ENCODE peak calls at places on chromosomes 3 and 15, in seven cellular contexts. One of them, this sample, is unnamed.

GRCh38 chr3:169813757-169814517 is 1.2 kb upstream of the LRRC34 start:
- DNase-seq in uterus: no peak
- DNase-seq in transverse colon: peak
- DNase-seq in heart left ventricle: no peak
- DNase-seq in stomach: peak
- DNase-seq in Peyer's patch: peak
- DNase-seq in breast epithelium: no peak
- DNase-seq in this sample: no peak

GRCh38 chr15:77047013-77047412 is 23.9 kb downstream of the TSPAN3 start:
- DNase-seq in uterus: no peak
- DNase-seq in transverse colon: no peak
- DNase-seq in heart left ventricle: no peak
- DNase-seq in stomach: no peak
- DNase-seq in Peyer's patch: no peak
- DNase-seq in breast epithelium: no peak
- DNase-seq in this sample: no peak

GRCh38 chr15:29433050-29433318 is 163.4 kb upstream of the NSMCE3 start:
- DNase-seq in uterus: no peak
- DNase-seq in transverse colon: no peak
- DNase-seq in heart left ventricle: no peak
- DNase-seq in stomach: no peak
- DNase-seq in Peyer's patch: no peak
- DNase-seq in breast epithelium: no peak
- DNase-seq in this sample: no peak

GRCh38 chr3:65605876-65606432 is 432.8 kb downstream of the MAGI1 start:
- DNase-seq in uterus: no peak
- DNase-seq in transverse colon: no peak
- DNase-seq in heart left ventricle: no peak
- DNase-seq in stomach: no peak
- DNase-seq in Peyer's patch: no peak
- DNase-seq in breast epithelium: no peak
- DNase-seq in this sample: no peak

GRCh38 chr3:119613201-119613600 is 15.5 kb downstream of the PLA1A start:
- DNase-seq in uterus: no peak
- DNase-seq in transverse colon: no peak
- DNase-seq in heart left ventricle: no peak
- DNase-seq in stomach: no peak
- DNase-seq in Peyer's patch: no peak
- DNase-seq in breast epithelium: no peak
- DNase-seq in this sample: no peak

GRCh38 chr15:89758981-89759380 is 7.9 kb upstream of the MESP1 start:
- DNase-seq in uterus: no peak
- DNase-seq in transverse colon: no peak
- DNase-seq in heart left ventricle: no peak
- DNase-seq in stomach: no peak
- DNase-seq in Peyer's patch: no peak
- DNase-seq in breast epithelium: no peak
- DNase-seq in this sample: no peak

GRCh38 chr15:60745469-60745971 is 266.6 kb upstream of the ICE2 start:
- DNase-seq in uterus: peak
- DNase-seq in transverse colon: peak
- DNase-seq in heart left ventricle: peak
- DNase-seq in stomach: no peak
- DNase-seq in Peyer's patch: no peak
- DNase-seq in breast epithelium: no peak
- DNase-seq in this sample: no peak

GRCh38 chr3:156201411-156202405 is 81.3 kb downstream of the KCNAB1 start:
- DNase-seq in uterus: no peak
- DNase-seq in transverse colon: no peak
- DNase-seq in heart left ventricle: no peak
- DNase-seq in stomach: no peak
- DNase-seq in Peyer's patch: no peak
- DNase-seq in breast epithelium: no peak
- DNase-seq in this sample: no peak

GRCh38 chr15:94671845-94672524 is 440.6 kb downstream of the MCTP2 start:
- DNase-seq in uterus: peak
- DNase-seq in transverse colon: no peak
- DNase-seq in heart left ventricle: peak
- DNase-seq in stomach: no peak
- DNase-seq in Peyer's patch: no peak
- DNase-seq in breast epithelium: no peak
- DNase-seq in this sample: no peak

GRCh38 chr3:101144080-101144479 is 150.9 kb upstream of the ABI3BP start:
- DNase-seq in uterus: no peak
- DNase-seq in transverse colon: no peak
- DNase-seq in heart left ventricle: no peak
- DNase-seq in stomach: no peak
- DNase-seq in Peyer's patch: no peak
- DNase-seq in breast epithelium: no peak
- DNase-seq in this sample: no peak

GRCh38 chr3:134299185-134299887 is 48.7 kb upstream of the RYK start:
- DNase-seq in uterus: no peak
- DNase-seq in transverse colon: no peak
- DNase-seq in heart left ventricle: no peak
- DNase-seq in stomach: no peak
- DNase-seq in Peyer's patch: no peak
- DNase-seq in breast epithelium: no peak
- DNase-seq in this sample: no peak

GRCh38 chr15:73081321-73081958 is 29.2 kb downstream of the NEO1 start:
- DNase-seq in uterus: no peak
- DNase-seq in transverse colon: no peak
- DNase-seq in heart left ventricle: no peak
- DNase-seq in stomach: no peak
- DNase-seq in Peyer's patch: no peak
- DNase-seq in breast epithelium: no peak
- DNase-seq in this sample: peak

GRCh38 chr3:14583543-14584091 is 43.5 kb upstream of the GRIP2 start:
- DNase-seq in uterus: no peak
- DNase-seq in transverse colon: no peak
- DNase-seq in heart left ventricle: no peak
- DNase-seq in stomach: no peak
- DNase-seq in Peyer's patch: no peak
- DNase-seq in breast epithelium: no peak
- DNase-seq in this sample: no peak

GRCh38 chr15:79035111-79035601 is 55.4 kb downstream of the RASGRF1 start:
- DNase-seq in uterus: no peak
- DNase-seq in transverse colon: no peak
- DNase-seq in heart left ventricle: no peak
- DNase-seq in stomach: no peak
- DNase-seq in Peyer's patch: no peak
- DNase-seq in breast epithelium: peak
- DNase-seq in this sample: no peak

GRCh38 chr3:131540143-131540542 is 37.4 kb upstream of the MRPL3 start:
- DNase-seq in uterus: no peak
- DNase-seq in transverse colon: no peak
- DNase-seq in heart left ventricle: no peak
- DNase-seq in stomach: no peak
- DNase-seq in Peyer's patch: no peak
- DNase-seq in breast epithelium: no peak
- DNase-seq in this sample: no peak

GRCh38 chr3:194401815-194402461 is 2.9 kb upstream of the GP5 start:
- DNase-seq in uterus: no peak
- DNase-seq in transverse colon: no peak
- DNase-seq in heart left ventricle: no peak
- DNase-seq in stomach: no peak
- DNase-seq in Peyer's patch: no peak
- DNase-seq in breast epithelium: no peak
- DNase-seq in this sample: no peak

GRCh38 chr3:32973982-32974381 is 22.5 kb downstream of the CCR4 start:
- DNase-seq in uterus: no peak
- DNase-seq in transverse colon: no peak
- DNase-seq in heart left ventricle: no peak
- DNase-seq in stomach: no peak
- DNase-seq in Peyer's patch: no peak
- DNase-seq in breast epithelium: no peak
- DNase-seq in this sample: no peak

GRCh38 chr15:93917181-93917580 is 314.2 kb upstream of the MCTP2 start:
- DNase-seq in uterus: no peak
- DNase-seq in transverse colon: no peak
- DNase-seq in heart left ventricle: no peak
- DNase-seq in stomach: no peak
- DNase-seq in Peyer's patch: no peak
- DNase-seq in breast epithelium: no peak
- DNase-seq in this sample: no peak

GRCh38 chr3:4097801-4098200 is 205.4 kb upstream of the SETMAR start:
- DNase-seq in uterus: no peak
- DNase-seq in transverse colon: no peak
- DNase-seq in heart left ventricle: no peak
- DNase-seq in stomach: no peak
- DNase-seq in Peyer's patch: no peak
- DNase-seq in breast epithelium: no peak
- DNase-seq in this sample: no peak

GRCh38 chr15:66138882-66139281 is 114.7 kb downstream of the MEGF11 start:
- DNase-seq in uterus: no peak
- DNase-seq in transverse colon: no peak
- DNase-seq in heart left ventricle: no peak
- DNase-seq in stomach: no peak
- DNase-seq in Peyer's patch: no peak
- DNase-seq in breast epithelium: no peak
- DNase-seq in this sample: no peak
- TF ChIP-seq POLR2A in uterus: no peak
- TF ChIP-seq POLR2A in transverse colon: no peak
- TF ChIP-seq POLR2A in heart left ventricle: no peak
- TF ChIP-seq POLR2A in stomach: no peak
- TF ChIP-seq POLR2A in Peyer's patch: no peak
- TF ChIP-seq POLR2A in breast epithelium: no peak
- TF ChIP-seq POLR2A in this sample: no peak

GRCh38 chr3:129310111-129310601 is 31.5 kb downstream of the HMCES start:
- DNase-seq in uterus: no peak
- DNase-seq in transverse colon: peak
- DNase-seq in heart left ventricle: no peak
- DNase-seq in stomach: no peak
- DNase-seq in Peyer's patch: no peak
- DNase-seq in breast epithelium: peak
- DNase-seq in this sample: no peak

GRCh38 chr3:129308636-129309035 is 30.0 kb downstream of the HMCES start:
- DNase-seq in uterus: no peak
- DNase-seq in transverse colon: no peak
- DNase-seq in heart left ventricle: no peak
- DNase-seq in stomach: no peak
- DNase-seq in Peyer's patch: no peak
- DNase-seq in breast epithelium: no peak
- DNase-seq in this sample: no peak

GRCh38 chr3:129304141-129304540 is 25.5 kb downstream of the HMCES start:
- DNase-seq in uterus: no peak
- DNase-seq in transverse colon: no peak
- DNase-seq in heart left ventricle: no peak
- DNase-seq in stomach: no peak
- DNase-seq in Peyer's patch: no peak
- DNase-seq in breast epithelium: no peak
- DNase-seq in this sample: no peak

GRCh38 chr3:129304553-129305222 is 26.0 kb downstream of the HMCES start:
- DNase-seq in uterus: no peak
- DNase-seq in transverse colon: no peak
- DNase-seq in heart left ventricle: no peak
- DNase-seq in stomach: no peak
- DNase-seq in Peyer's patch: no peak
- DNase-seq in breast epithelium: no peak
- DNase-seq in this sample: no peak

DNA sequence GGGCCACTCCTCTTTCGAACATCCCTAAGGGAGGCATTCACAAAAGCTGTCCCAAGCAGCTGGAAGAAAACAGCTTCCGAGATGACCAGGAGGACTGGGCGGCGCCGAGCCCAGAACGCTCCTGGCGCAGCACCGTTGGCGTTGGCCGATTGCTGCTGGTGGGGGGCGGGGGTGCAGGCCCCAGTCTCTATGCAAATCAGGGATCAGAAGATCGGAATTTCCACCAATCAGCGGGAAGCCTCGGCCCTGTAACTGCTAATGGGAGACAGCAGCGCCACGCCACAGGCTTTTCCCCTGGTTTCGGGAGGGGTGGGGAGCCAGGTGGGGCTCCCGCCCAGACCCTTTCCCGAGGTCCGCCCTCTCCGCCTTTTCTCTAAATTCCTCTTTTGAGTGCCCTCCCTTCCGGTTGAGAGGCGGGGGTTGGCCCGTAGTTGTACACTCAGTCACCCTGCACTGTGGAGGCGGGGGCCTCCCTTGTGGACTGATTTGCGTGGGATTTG is 27.0 kb downstream of the HMCES start:
- DNase-seq in uterus: peak
- DNase-seq in transverse colon: peak
- DNase-seq in heart left ventricle: peak
- DNase-seq in stomach: peak
- DNase-seq in Peyer's patch: no peak
- DNase-seq in breast epithelium: peak
- DNase-seq in this sample: no peak
- TF ChIP-seq POLR2A in uterus: peak
- TF ChIP-seq POLR2A in transverse colon: no peak
- TF ChIP-seq POLR2A in heart left ventricle: no peak
- TF ChIP-seq POLR2A in stomach: peak
- TF ChIP-seq POLR2A in Peyer's patch: no peak
- TF ChIP-seq POLR2A in breast epithelium: no peak
- TF ChIP-seq POLR2A in this sample: no peak

DNA sequence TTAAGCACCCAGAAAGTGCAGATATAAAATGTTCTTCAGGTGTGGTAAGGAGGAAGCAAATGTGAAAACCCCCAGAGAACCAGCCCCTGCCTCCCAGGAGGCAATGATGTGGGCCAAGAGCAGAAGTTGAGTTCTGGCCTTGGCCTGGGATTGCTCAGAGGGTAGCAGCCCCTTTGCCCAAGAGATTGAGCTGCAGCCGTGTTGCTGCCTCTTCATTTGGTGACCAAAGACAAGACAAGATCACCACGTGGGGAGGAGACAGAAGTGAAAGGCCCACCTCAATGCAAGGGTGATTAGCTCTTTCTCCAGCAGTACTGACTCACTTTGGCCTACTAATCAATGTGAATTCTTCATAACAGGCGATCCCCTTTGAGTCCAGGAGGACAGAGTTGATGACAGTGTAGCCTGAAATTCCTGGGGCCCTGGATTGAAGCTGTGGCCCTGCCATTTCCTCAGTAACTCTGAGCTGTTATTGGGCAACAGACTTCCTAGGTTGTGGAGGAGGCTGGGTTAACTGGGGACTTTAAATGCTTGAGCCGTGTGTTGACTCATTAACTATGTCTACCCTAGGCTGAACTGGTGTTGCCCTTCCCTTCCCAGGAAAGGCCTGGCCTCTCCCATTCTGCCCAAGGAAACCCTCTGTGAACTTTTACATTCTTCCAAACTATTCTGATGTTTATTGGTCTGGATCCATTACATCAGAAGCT is 86.5 kb downstream of the ST6GAL1 start:
- DNase-seq in uterus: no peak
- DNase-seq in transverse colon: no peak
- DNase-seq in heart left ventricle: no peak
- DNase-seq in stomach: no peak
- DNase-seq in Peyer's patch: no peak
- DNase-seq in breast epithelium: no peak
- DNase-seq in this sample: peak
- TF ChIP-seq POLR2A in uterus: no peak
- TF ChIP-seq POLR2A in transverse colon: no peak
- TF ChIP-seq POLR2A in heart left ventricle: no peak
- TF ChIP-seq POLR2A in stomach: no peak
- TF ChIP-seq POLR2A in Peyer's patch: no peak
- TF ChIP-seq POLR2A in breast epithelium: no peak
- TF ChIP-seq POLR2A in this sample: no peak

GRCh38 chr15:48340111-48340510 is 8.9 kb downstream of the DUT start:
- DNase-seq in uterus: no peak
- DNase-seq in transverse colon: no peak
- DNase-seq in heart left ventricle: no peak
- DNase-seq in stomach: no peak
- DNase-seq in Peyer's patch: no peak
- DNase-seq in breast epithelium: no peak
- DNase-seq in this sample: no peak

GRCh38 chr15:48345516-48345915 is 14.3 kb downstream of the DUT start:
- DNase-seq in uterus: no peak
- DNase-seq in transverse colon: no peak
- DNase-seq in heart left ventricle: no peak
- DNase-seq in stomach: no peak
- DNase-seq in Peyer's patch: no peak
- DNase-seq in breast epithelium: no peak
- DNase-seq in this sample: no peak

GRCh38 chr15:48343865-48344264 is 12.6 kb downstream of the DUT start:
- DNase-seq in uterus: no peak
- DNase-seq in transverse colon: no peak
- DNase-seq in heart left ventricle: no peak
- DNase-seq in stomach: no peak
- DNase-seq in Peyer's patch: no peak
- DNase-seq in breast epithelium: no peak
- DNase-seq in this sample: no peak
- TF ChIP-seq POLR2A in uterus: no peak
- TF ChIP-seq POLR2A in transverse colon: no peak
- TF ChIP-seq POLR2A in heart left ventricle: no peak
- TF ChIP-seq POLR2A in stomach: no peak
- TF ChIP-seq POLR2A in Peyer's patch: no peak
- TF ChIP-seq POLR2A in breast epithelium: no peak
- TF ChIP-seq POLR2A in this sample: no peak

This sample was measured in H54.